ENCODE peak calls at places on chromosomes 13 and 19, in six cellular contexts. O, A, W, Q, K and B are unnamed samples.

GRCh38 chr19:35176183-35176570 is 21.6 kb downstream of the FXYD5 start:
- DNase-seq in O (no peak), A (no peak), W (no peak), Q (no peak), K (no peak), B (no peak)

GRCh38 chr19:46952874-46953273 is 66.8 kb upstream of the NPAS1 start:
- DNase-seq in O (no peak), A (no peak), W (no peak), Q (no peak), K (no peak), B (no peak)

GRCh38 chr13:114116734-114117133 is 15.7 kb downstream of the RASA3 start:
- DNase-seq in O (no peak), A (no peak), W (no peak), Q (no peak), K (no peak), B (no peak)

GRCh38 chr19:48608798-48609263 is 2.3 kb downstream of the SPACA4 start:
- DNase-seq in O (no peak), A (no peak), W (peak; percentile 67), Q (peak; percentile 86), K (peak; percentile 66), B (no peak)

GRCh38 chr19:1333789-1334188 is 48.1 kb downstream of the EFNA2 start:
- DNase-seq in O (no peak), A (no peak), W (no peak), Q (no peak), K (no peak), B (no peak)

GRCh38 chr19:867855-868457 is 8.5 kb downstream of the CFD start:
- DNase-seq in O (no peak), A (no peak), W (no peak), Q (no peak), K (no peak), B (no peak)

GRCh38 chr13:76799696-76800095 is 86.5 kb downstream of the KCTD12 start:
- DNase-seq in O (no peak), A (no peak), W (no peak), Q (no peak), K (no peak), B (peak; percentile 90)

GRCh38 chr19:7636691-7637373 is at the start of gene STXBP2:
- DNase-seq in O (peak; percentile 35), A (peak; percentile 64), W (peak; percentile 98), Q (peak; percentile 73), K (peak; percentile 76), B (peak; percentile 34)

GRCh38 chr13:25462301-25463125 is 90.7 kb downstream of the ATP8A2 start:
- DNase-seq in O (no peak), A (no peak), W (no peak), Q (no peak), K (no peak), B (no peak)

GRCh38 chr13:106617561-106617960 is 49.6 kb upstream of the ARGLU1 start:
- DNase-seq in O (no peak), A (peak; percentile 21), W (no peak), Q (no peak), K (no peak), B (peak; percentile 82)

GRCh38 chr13:111472559-111473460 is 152.4 kb downstream of the TEX29 start:
- DNase-seq in O (no peak), A (no peak), W (no peak), Q (no peak), K (no peak), B (no peak)

GRCh38 chr19:10295305-10295846 is 5.6 kb downstream of the ICAM5 start:
- DNase-seq in O (no peak), A (no peak), W (no peak), Q (peak; percentile 52), K (no peak), B (peak; percentile 35)

DNA sequence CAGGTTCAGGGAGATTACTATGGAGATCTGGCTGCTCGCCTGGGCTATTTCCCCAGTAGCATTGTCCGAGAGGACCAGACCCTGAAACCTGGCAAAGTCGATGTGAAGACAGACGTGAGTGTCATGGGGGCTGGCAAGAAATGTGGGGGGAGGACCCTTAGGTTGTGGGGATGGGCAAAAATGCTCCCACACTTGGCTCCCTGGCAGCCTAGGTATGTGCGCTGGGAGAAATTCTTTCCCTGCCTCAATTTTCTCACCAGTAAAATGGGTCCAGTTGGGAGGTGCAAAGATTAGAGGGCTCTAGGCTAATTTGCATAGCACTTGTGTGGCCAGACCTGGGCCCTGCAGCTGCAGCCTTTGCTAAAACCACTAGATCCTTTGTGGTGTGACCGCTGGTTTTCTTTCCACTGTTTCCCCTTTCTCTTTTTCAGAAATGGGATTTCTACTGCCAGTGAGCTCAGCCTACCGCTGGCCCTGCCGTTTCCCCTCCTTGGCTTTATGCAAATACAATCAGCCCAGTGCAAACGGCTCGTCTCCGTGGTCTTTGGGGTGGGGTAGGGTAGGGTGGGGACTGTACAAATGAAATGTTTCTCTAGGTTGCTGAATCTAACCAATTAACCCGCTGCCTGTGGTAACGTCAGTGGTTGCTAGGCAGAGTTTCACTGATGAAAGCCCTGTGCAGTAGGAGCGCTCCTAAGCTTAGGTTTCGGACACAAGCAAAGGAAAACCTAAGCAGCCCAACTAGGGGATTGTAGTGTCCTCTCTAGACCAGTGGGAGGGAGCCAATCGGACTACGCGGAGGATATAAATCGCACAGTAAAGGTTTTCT is 867 bp upstream of the RAB4B start:
- DNase-seq in O (peak; percentile 99), A (peak; percentile 72), W (peak; percentile 88), Q (peak; percentile 82), K (peak; percentile 85), B (peak; percentile 97)
- TF ChIP-seq POLR2AphosphoS5 in O (no peak), A (no peak), W (no peak), Q (no peak), K (no peak), B (no peak)

GRCh38 chr19:2841858-2842574 is 741 bp downstream of the ZNF555 start:
- DNase-seq in O (no peak), A (no peak), W (peak; percentile 41), Q (peak; percentile 65), K (no peak), B (no peak)

GRCh38 chr19:2845107-2845506 is 3.8 kb downstream of the ZNF555 start:
- DNase-seq in O (no peak), A (no peak), W (no peak), Q (no peak), K (no peak), B (no peak)

GRCh38 chr19:2846180-2846935 is 5.1 kb downstream of the ZNF555 start:
- DNase-seq in O (no peak), A (no peak), W (no peak), Q (no peak), K (no peak), B (no peak)

GRCh38 chr19:2837430-2837829 is 3.8 kb upstream of the ZNF555 start:
- DNase-seq in O (no peak), A (no peak), W (no peak), Q (no peak), K (no peak), B (no peak)

DNA sequence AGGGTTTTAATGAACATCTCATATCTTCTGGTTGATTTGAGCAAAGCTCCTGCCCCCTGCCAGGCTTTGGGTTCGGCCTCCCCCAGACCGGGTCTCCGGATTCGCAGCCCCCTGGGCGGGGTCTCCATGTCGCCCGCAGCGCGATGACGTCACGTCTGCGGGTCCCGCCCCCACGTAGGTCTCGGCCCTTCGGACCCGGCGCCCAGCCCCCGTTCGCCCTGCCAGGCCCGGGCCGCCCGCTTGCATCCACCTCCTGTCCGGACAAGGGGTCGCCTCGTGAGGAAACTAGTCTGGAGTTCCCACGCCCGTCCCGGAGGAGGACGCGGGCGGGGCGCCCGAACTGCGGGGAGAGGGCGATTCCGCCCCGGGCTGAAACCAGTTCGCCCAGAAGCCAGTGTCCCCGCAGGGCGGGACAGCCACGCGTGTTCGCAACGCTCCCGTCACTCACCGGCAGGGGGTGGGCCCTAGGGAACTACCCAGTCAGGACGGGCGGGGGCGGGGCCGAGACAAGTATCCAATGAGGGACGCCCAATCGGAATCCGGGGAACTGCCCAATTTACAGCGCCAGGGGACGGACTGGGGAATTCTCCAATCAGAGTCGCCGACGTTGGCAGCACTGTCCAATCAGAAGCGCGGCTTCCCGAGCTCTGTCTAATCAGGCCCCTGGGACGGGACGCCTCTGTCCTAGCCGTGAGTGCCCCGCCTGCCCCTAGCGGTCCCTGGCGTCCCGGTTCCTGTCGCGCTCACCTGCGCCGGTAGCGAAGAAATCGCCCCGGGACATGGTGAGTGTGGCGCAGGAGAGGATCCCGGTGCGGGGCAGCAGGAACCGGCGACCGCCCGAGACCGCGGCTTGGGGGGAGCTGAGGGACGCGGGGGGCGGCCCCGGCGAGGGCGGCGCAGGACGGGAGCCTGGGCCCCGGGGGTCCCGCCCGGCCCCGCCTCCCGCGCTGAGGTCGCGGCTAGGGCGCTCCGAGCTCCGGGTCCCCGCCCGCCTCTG is at the start of gene ZNF555:
- DNase-seq in O (peak; percentile 97), A (peak; percentile 95), W (peak; percentile 100), Q (peak; percentile 98), K (peak; percentile 98), B (peak; percentile 99)
- TF ChIP-seq CTCF in O (peak; percentile 70), A (peak; percentile 59), W (peak; percentile 58), Q (peak; percentile 40), K (peak; percentile 56), B (peak; percentile 28)

GRCh38 chr19:30222428-30222873 is 149.7 kb upstream of the ZNF536 start:
- DNase-seq in O (no peak), A (no peak), W (peak; percentile 68), Q (peak; percentile 46), K (no peak), B (no peak)
- H2AFZ ChIP-seq in O (no peak overlapping the region), A (no peak overlapping the region), W (no peak overlapping the region), Q (no peak overlapping the region), K (no peak overlapping the region), B (no peak overlapping the region)

GRCh38 chr19:2429917-2430570 is 2.7 kb upstream of the TIMM13 start:
- DNase-seq in O (no peak), A (no peak), W (no peak), Q (no peak), K (no peak), B (no peak)

GRCh38 chr19:2428027-2428690 is 773 bp upstream of the TIMM13 start:
- DNase-seq in O (no peak), A (no peak), W (no peak), Q (peak; percentile 48), K (no peak), B (no peak)

GRCh38 chr19:2427323-2428026 is at the start of gene TIMM13:
- DNase-seq in O (peak; percentile 84), A (peak; percentile 95), W (peak; percentile 95), Q (peak; percentile 97), K (peak; percentile 88), B (peak; percentile 98)

GRCh38 chr19:2426661-2427322 is 594 bp downstream of the TIMM13 start:
- DNase-seq in O (no peak), A (no peak), W (peak; percentile 88), Q (peak; percentile 94), K (peak; percentile 16), B (no peak)

GRCh38 chr19:2428756-2429711 is 1.6 kb upstream of the TIMM13 start:
- DNase-seq in O (no peak), A (no peak), W (no peak), Q (no peak), K (no peak), B (no peak)
- TF ChIP-seq POLR2AphosphoS5 in O (no peak), A (no peak), W (no peak), Q (no peak), K (peak; percentile 9), B (no peak)